ENCODE peak calls at places on chromosomes 13 and 19, in five cellular contexts. Q, L, H, V and G are unnamed samples.

GRCh38 chr13:92838786-92839185 is 387.8 kb upstream of the GPC6 start:
- DNase-seq in V (no peak), Q (peak; percentile 74), H (peak; percentile 94), L (peak; percentile 86), G (no peak)

GRCh38 chr13:114248011-114248410 is 13.3 kb downstream of the CDC16 start:
- DNase-seq in Q (no peak), V (no peak), L (peak; percentile 60), H (peak; percentile 54), G (no peak)

GRCh38 chr19:50510121-50510670 is 795 bp downstream of the JOSD2 start:
- DNase-seq in H (no peak), L (peak; percentile 49), Q (no peak), V (no peak), G (no peak)

GRCh38 chr19:14363203-14364097 is 17.8 kb upstream of the ADGRE5 start:
- DNase-seq in L (peak; percentile 77), Q (peak; percentile 69), H (peak; percentile 42), V (peak; percentile 40), G (no peak)

GRCh38 chr13:48902421-48902820 is 73.3 kb upstream of the FNDC3A start:
- DNase-seq in Q (peak; percentile 37), V (peak; percentile 26), H (peak; percentile 19), L (peak; percentile 13), G (no peak)

GRCh38 chr13:33180009-33180804 is 105.3 kb downstream of the STARD13 start:
- DNase-seq in L (no peak), V (no peak), H (no peak), Q (no peak), G (no peak)

GRCh38 chr13:22387899-22388298 is 717.0 kb downstream of the FGF9 start:
- DNase-seq in H (no peak), Q (no peak), V (no peak), L (no peak), G (no peak)

GRCh38 chr19:2814426-2814825 is 5.2 kb upstream of the ZNF554 start:
- DNase-seq in H (no peak), V (no peak), L (no peak), Q (no peak), G (no peak)

GRCh38 chr19:38778733-38779132 is 5.4 kb upstream of the LGALS7 start:
- DNase-seq in V (no peak), L (no peak), Q (no peak), H (no peak), G (peak; percentile 26)

GRCh38 chr19:12867120-12868099 is 13.8 kb downstream of the DNASE2 start:
- DNase-seq in L (peak; percentile 81), H (peak; percentile 43), V (peak; percentile 90), Q (no peak), G (peak; percentile 83)

GRCh38 chr19:3253270-3253669 is 28.8 kb downstream of the CELF5 start:
- DNase-seq in V (no peak), H (no peak), L (no peak), Q (no peak), G (no peak)

GRCh38 chr19:51098366-51099069 is 9.7 kb downstream of the CTU1 start:
- DNase-seq in Q (no peak), L (no peak), H (no peak), V (no peak), G (no peak)

GRCh38 chr19:43439183-43440063 is 24.7 kb downstream of the TEX101 start:
- DNase-seq in Q (peak; percentile 90), V (no peak), L (peak; percentile 91), H (no peak), G (no peak)

GRCh38 chr13:26253787-26254582 is at the start of gene CDK8:
- DNase-seq in L (peak; percentile 94), Q (peak; percentile 80), H (peak; percentile 87), V (peak; percentile 92), G (peak; percentile 95)

GRCh38 chr13:102422690-102423089 is 20.8 kb upstream of the FGF14 start:
- DNase-seq in V (no peak), Q (no peak), L (no peak), H (no peak), G (no peak)

GRCh38 chr19:19461671-19462622 is 53.4 kb downstream of the TSSK6 start:
- DNase-seq in V (peak; percentile 54), Q (no peak), H (no peak), L (no peak), G (no peak)

GRCh38 chr19:2271516-2272103 is 10.4 kb downstream of the PEAK3 start:
- DNase-seq in H (peak; percentile 75), V (no peak), L (peak; percentile 89), Q (peak; percentile 44), G (peak; percentile 46)

GRCh38 chr19:35037716-35038622 is 3.6 kb upstream of the HPN start:
- DNase-seq in V (no peak), L (no peak), H (no peak), Q (no peak), G (no peak)

GRCh38 chr13:69704311-69704710 is 403.3 kb upstream of the ATXN8OS start:
- DNase-seq in H (no peak), V (no peak), L (no peak), Q (no peak), G (peak; percentile 5)

GRCh38 chr19:30183807-30184490 is 188.2 kb upstream of the ZNF536 start:
- DNase-seq in H (no peak), Q (no peak), V (no peak), L (no peak), G (no peak)

GRCh38 chr19:9941236-9941635 is 4.9 kb upstream of the OLFM2 start:
- DNase-seq in Q (no peak), V (no peak), L (peak; percentile 70), H (peak; percentile 29), G (no peak)

GRCh38 chr13:55361141-55361540 is 1779.6 kb upstream of the PRR20A start:
- DNase-seq in Q (peak; percentile 2), H (no peak), V (no peak), L (no peak), G (no peak)

GRCh38 chr13:101916108-101916757 is 463.8 kb downstream of the ITGBL1 start:
- DNase-seq in V (peak; percentile 56), Q (no peak), L (peak; percentile 37), H (no peak), G (no peak)

GRCh38 chr13:40017662-40018262 is 362.3 kb downstream of the COG6 start:
- DNase-seq in L (no peak), V (no peak), Q (no peak), H (no peak), G (no peak)

GRCh38 chr13:44695520-44695919 is 119.4 kb upstream of the TSC22D1 start:
- DNase-seq in V (no peak), H (no peak), L (no peak), Q (no peak), G (no peak)

GRCh38 chr13:44693156-44693826 is 117.2 kb upstream of the TSC22D1 start:
- DNase-seq in V (no peak), L (no peak), Q (no peak), H (no peak), G (no peak)

GRCh38 chr13:44697058-44697457 is 120.9 kb upstream of the TSC22D1 start:
- DNase-seq in H (no peak), L (no peak), V (no peak), Q (no peak), G (no peak)

GRCh38 chr13:44692173-44692713 is 116.1 kb upstream of the TSC22D1 start:
- DNase-seq in Q (peak; percentile 33), L (no peak), H (peak; percentile 43), V (no peak), G (no peak)

GRCh38 chr13:44694842-44695241 is 118.7 kb upstream of the TSC22D1 start:
- DNase-seq in L (no peak), Q (no peak), V (no peak), H (no peak), G (no peak)
- H3K4me3 ChIP-seq in L (no peak overlapping the region), Q (no peak overlapping the region), V (no peak overlapping the region), H (no peak overlapping the region), G (no peak overlapping the region)

GRCh38 chr13:80305737-80306136 is 35.2 kb downstream of the SPRY2 start:
- DNase-seq in Q (no peak), L (peak; percentile 4), H (no peak), V (no peak), G (no peak)
- H3K4me2 ChIP-seq in Q (no peak overlapping the region), L (peak overlapping the region; percentile 65), H (peak overlapping the region; percentile 81), V (no peak overlapping the region), G (no peak overlapping the region)

GRCh38 chr19:36918090-36918489 is 2.0 kb downstream of the ZNF568 start:
- DNase-seq in Q (no peak), H (no peak), V (no peak), L (no peak), G (no peak)

GRCh38 chr19:36916991-36917390 is 859 bp downstream of the ZNF568 start:
- DNase-seq in Q (no peak), V (peak; percentile 0), H (peak; percentile 33), L (peak; percentile 72), G (no peak)

DNA sequence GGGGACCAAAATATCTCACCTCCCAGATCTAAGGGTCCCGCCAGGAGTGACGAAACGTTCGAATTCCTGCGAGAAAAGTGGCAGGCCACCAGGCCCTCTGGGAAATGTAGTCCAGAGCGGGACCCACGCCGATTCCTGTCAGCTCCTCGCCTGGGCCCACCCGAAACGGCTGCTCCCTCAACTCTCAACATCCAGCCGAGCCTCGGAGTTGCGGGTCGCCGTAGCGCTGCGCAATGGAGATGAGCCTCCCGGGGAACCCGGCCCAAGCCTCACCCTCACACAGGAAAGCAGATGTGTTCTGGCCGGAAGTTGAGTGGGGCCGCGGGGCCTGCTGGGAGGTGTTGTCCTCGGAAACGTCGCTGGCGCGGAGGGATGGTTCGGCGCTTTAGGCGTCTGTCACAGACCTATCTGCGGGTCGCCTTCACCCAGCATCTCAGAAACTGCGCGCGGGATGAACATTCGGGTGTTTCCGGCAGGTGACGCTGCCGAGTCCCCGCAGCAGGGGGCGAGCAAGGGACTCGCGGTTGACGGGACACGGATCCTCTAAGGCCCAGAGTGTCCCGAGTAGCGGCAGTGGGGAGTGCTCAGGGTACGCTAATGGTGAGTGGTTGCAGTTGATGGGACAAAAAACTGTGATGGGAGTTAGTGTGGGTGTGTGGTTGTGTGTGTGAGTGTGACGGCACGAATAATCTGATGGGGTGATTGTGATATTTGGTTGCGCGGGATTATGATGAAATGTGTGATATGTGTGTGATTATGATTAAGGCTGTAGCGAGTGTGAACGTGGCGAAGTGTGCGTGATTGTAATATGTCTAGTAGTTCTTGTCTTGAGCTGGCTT is at the start of the genes ZNF568 and ZNF829:
- DNase-seq in H (peak; percentile 83), L (peak; percentile 95), Q (no peak), V (peak; percentile 80), G (peak; percentile 61)
- H3K27ac ChIP-seq in H (peak within 1 kb of the TSS; percentile 98), L (peak within 1 kb of the TSS; percentile 88), Q (no peak within 1 kb of the TSS), V (peak within 1 kb of the TSS; percentile 74), G (no peak within 1 kb of the TSS)

GRCh38 chr19:8832132-8833021 is at the start of the genes MBD3L1 and ZNF558:
- DNase-seq in Q (peak; percentile 98), L (peak; percentile 97), H (peak; percentile 97), V (peak; percentile 97), G (peak; percentile 99)

GRCh38 chr19:8835446-8835845 is 3.3 kb downstream of the MBD3L1 start:
- DNase-seq in H (no peak), V (no peak), L (no peak), Q (no peak), G (no peak)

GRCh38 chr19:8831832-8832131 is 322 bp downstream of the ZNF558 start:
- DNase-seq in Q (no peak), V (no peak), L (no peak), H (no peak), G (no peak)

GRCh38 chr19:8827277-8827676 is 4.8 kb downstream of the ZNF558 start:
- DNase-seq in Q (no peak), H (no peak), L (no peak), V (no peak), G (no peak)

DNA sequence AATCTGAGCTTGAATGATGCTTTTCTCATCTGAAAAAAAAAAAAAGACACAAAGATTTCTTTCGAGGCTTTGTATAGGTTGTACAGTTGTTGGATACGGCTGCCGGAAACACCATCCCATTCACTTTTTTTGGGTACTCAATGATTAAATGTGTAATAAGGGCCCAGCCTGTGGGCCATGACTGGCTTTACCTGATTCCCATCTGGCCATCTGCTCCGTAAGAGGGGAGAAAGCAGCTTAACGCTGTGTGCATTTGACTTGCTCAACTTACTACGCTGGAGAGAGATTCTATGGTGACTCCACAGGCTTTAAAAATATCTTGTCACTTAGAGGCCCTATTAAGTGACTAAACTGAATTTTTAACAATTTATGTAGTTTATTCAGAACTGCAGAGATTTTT is 731 bp downstream of the ZNF558 start:
- DNase-seq in V (no peak), H (no peak), Q (no peak), L (peak; percentile 45), G (no peak)
- H3K4me3 ChIP-seq in V (no peak overlapping the region), H (peak overlapping the region; percentile 73), Q (peak overlapping the region; percentile 87), L (peak overlapping the region; percentile 82), G (peak overlapping the region; percentile 94)